ENCODE peak calls at places on chromosomes 13 and 19, in six cellular contexts. U is ELF-1; S is activated naive CD8-positive, alpha-beta T cell treated with anti-CD3 and anti-CD28 coated beads for 36 hours; M is left ventricle myocardium inferior; O is CD8-positive, alpha-beta memory T cell; W is CD4-positive, alpha-beta memory T cell. L is an unnamed sample.

GRCh38 chr13:102904408-102904862 is 58.6 kb downstream of the ERCC5 start:
- DNase-seq in U (no peak), S (no peak), M (no peak), O (no peak), W (no peak), L (no peak)

GRCh38 chr13:74032325-74032724 is 101.9 kb downstream of the KLF12 start:
- DNase-seq in U (no peak), S (no peak), M (no peak), O (no peak), W (no peak), L (no peak)

GRCh38 chr13:64688893-64689677 is 2541.1 kb downstream of the PCDH9 start:
- DNase-seq in U (no peak), S (no peak), M (no peak), O (no peak), W (no peak), L (no peak)

GRCh38 chr19:52716578-52716977 is 18.3 kb downstream of the ZNF611 start:
- DNase-seq in U (peak), S (no peak), M (no peak), O (no peak), W (no peak), L (no peak)

GRCh38 chr19:54674021-54674617 is 11.3 kb downstream of the LILRB4 start:
- DNase-seq in U (peak), S (no peak), M (no peak), O (no peak), W (no peak), L (no peak)

GRCh38 chr19:29714953-29715694 is at the start of gene C19orf12:
- DNase-seq in U (peak), S (peak), M (peak), O (peak), W (peak), L (peak)

GRCh38 chr13:68030152-68030809 is 800.1 kb upstream of the PCDH9 start:
- DNase-seq in U (no peak), S (no peak), M (no peak), O (no peak), W (no peak), L (no peak)

GRCh38 chr13:105513448-105513847 is 1022.0 kb downstream of the EFNB2 start:
- DNase-seq in U (no peak), S (no peak), M (no peak), O (no peak), W (no peak), L (no peak)

GRCh38 chr13:66492479-66492878 is 737.7 kb downstream of the PCDH9 start:
- DNase-seq in U (peak), S (no peak), M (no peak), O (no peak), W (no peak), L (no peak)

GRCh38 chr19:47447470-47448359 is 24.0 kb downstream of the SLC8A2 start:
- DNase-seq in U (peak), S (peak), M (peak), O (no peak), W (peak), L (no peak)

GRCh38 chr19:1282588-1283206 is 3.0 kb upstream of the EFNA2 start:
- DNase-seq in U (no peak), S (no peak), M (no peak), O (no peak), W (no peak), L (no peak)

GRCh38 chr13:58994778-58995177 is 1169.0 kb downstream of the DIAPH3 start:
- DNase-seq in U (no peak), S (no peak), M (no peak), O (no peak), W (no peak), L (no peak)

GRCh38 chr19:52991021-52991420 is 22.7 kb upstream of the ERVV-1 start:
- DNase-seq in U (no peak), S (no peak), M (no peak), O (no peak), W (no peak), L (no peak)

GRCh38 chr13:19766637-19767036 is 16.1 kb downstream of the PSPC1 start:
- DNase-seq in U (peak), S (no peak), M (no peak), O (no peak), W (no peak), L (no peak)

GRCh38 chr13:28340272-28340793 is 154.6 kb downstream of the FLT1 start:
- DNase-seq in U (no peak), S (no peak), M (no peak), O (no peak), W (no peak), L (no peak)

GRCh38 chr13:113835461-113836274 is 28.2 kb downstream of the GAS6 start:
- DNase-seq in U (peak), S (no peak), M (peak), O (no peak), W (no peak), L (no peak)

GRCh38 chr13:80082396-80083096 is 258.4 kb downstream of the SPRY2 start:
- DNase-seq in U (no peak), S (no peak), M (no peak), O (no peak), W (no peak), L (no peak)

GRCh38 chr13:45370922-45371406 is 30.0 kb upstream of the TPT1 start:
- DNase-seq in U (peak), S (peak), M (peak), O (peak), W (peak), L (peak)

GRCh38 chr19:2097330-2098327 is 914 bp downstream of the IZUMO4 start:
- DNase-seq in U (no peak), S (peak), M (no peak), O (peak), W (peak), L (no peak)

L was measured in heart left ventricle.